ENCODE peak calls at places on chromosome 7, in nine cellular contexts. U, P, L, Q, N, I, T, A and V are unnamed samples. For H3K4me1 and H3K36me3, the result is how much of the 10 kb centered on the place peaks cover.

GRCh38 chr7:158576050-158576762 is 11.4 kb downstream of the PTPRN2 start:
- DNase-seq in L (no peak), N (no peak), I (no peak), A (no peak), T (no peak), P (no peak), U (no peak), Q (no peak), V (no peak)

GRCh38 chr7:15977663-15978062 is 291.2 kb upstream of the MEOX2 start:
- DNase-seq in A (no peak), P (peak), Q (no peak), L (no peak), T (no peak), U (no peak), N (peak), I (peak), V (no peak)

GRCh38 chr7:18040196-18040595 is 12.6 kb upstream of the PRPS1L1 start:
- DNase-seq in P (peak), U (no peak), N (peak), T (no peak), Q (no peak), L (no peak), I (peak), A (no peak), V (no peak)

GRCh38 chr7:133837248-133837647 is 289.9 kb upstream of the LRGUK start:
- DNase-seq in N (no peak), Q (no peak), U (no peak), T (no peak), L (no peak), A (peak), I (no peak), P (no peak), V (no peak)

GRCh38 chr7:75638607-75639070 is 100.1 kb downstream of the HIP1 start:
- DNase-seq in T (peak), U (peak), A (peak), I (peak), N (peak), L (peak), P (no peak), Q (peak), V (no peak)

GRCh38 chr7:90262438-90262837 is 17.5 kb downstream of the CFAP69 start:
- DNase-seq in Q (no peak), N (peak), U (no peak), A (peak), P (no peak), T (no peak), L (no peak), I (peak), V (no peak)

GRCh38 chr7:79407351-79407750 is 46.1 kb downstream of the MAGI2 start:
- DNase-seq in L (no peak), P (no peak), A (no peak), T (no peak), I (no peak), N (no peak), Q (no peak), U (no peak), V (no peak)

GRCh38 chr7:102275123-102275703 is 11.5 kb upstream of the SH2B2 start:
- DNase-seq in A (no peak), L (no peak), T (no peak), U (no peak), P (no peak), I (no peak), N (no peak), Q (no peak), V (no peak)

GRCh38 chr7:86942995-86943394 is 116.5 kb downstream of the ELAPOR2 start:
- DNase-seq in P (no peak), Q (no peak), N (no peak), U (no peak), I (no peak), A (no peak), T (no peak), L (no peak), V (no peak)

GRCh38 chr7:2032030-2032875 is 200.5 kb downstream of the MAD1L1 start:
- DNase-seq in P (peak), L (no peak), T (peak), A (peak), U (no peak), N (peak), Q (peak), I (peak), V (no peak)
- H3K27ac ChIP-seq in P (no peak), L (no peak), T (no peak), A (peak), U (no peak), N (no peak), Q (no peak), I (no peak), V (no peak)

GRCh38 chr7:148711191-148712102 is 12.7 kb downstream of the CUL1 start:
- DNase-seq in Q (no peak), U (no peak), N (no peak), A (no peak), I (no peak), P (no peak), T (no peak), L (no peak), V (no peak)
- H3K4me1 ChIP-seq in Q (under half), U (under half), N (under half), A (under half), I (under half), P (under half), T (under half), L (under half), V (under half)

DNA sequence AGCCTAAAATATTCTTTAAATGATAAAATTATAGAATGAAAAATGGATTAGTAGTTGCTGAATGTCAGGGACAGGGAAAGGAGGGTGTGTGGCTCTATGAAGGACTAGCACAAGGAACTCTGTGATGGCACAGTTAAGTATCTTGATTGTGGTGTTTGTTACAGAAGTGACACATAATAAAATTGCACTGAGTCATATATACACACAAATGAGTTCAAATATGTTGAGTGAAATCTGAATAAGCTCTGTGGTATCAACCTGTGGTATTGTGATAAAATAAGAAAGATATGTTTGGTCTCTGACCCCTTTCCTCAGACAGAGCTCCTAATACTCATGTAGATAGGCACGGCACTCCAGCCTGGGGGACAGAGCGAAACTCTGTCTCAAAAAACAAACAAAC is 181.5 kb upstream of the TRIM24 start:
- DNase-seq in L (no peak), P (peak), A (no peak), U (no peak), I (no peak), Q (no peak), T (no peak), N (no peak), V (no peak)
- H3K36me3 ChIP-seq in L (under half), P (under half), A (under half), U (under half), I (under half), Q (under half), T (under half), N (under half), V (under half)

GRCh38 chr7:99499356-99499712 is 747 bp downstream of the ZNF394 start:
- DNase-seq in U (no peak), A (no peak), L (no peak), I (no peak), Q (no peak), T (no peak), P (peak), N (peak), V (no peak)

GRCh38 chr7:99500637-99501009 is 542 bp upstream of the ZNF394 start:
- DNase-seq in I (no peak), A (no peak), L (no peak), Q (no peak), P (no peak), T (peak), U (no peak), N (no peak), V (no peak)

GRCh38 chr7:99499713-99500636 is at the start of gene ZNF394:
- DNase-seq in T (peak), U (peak), I (peak), L (peak), N (peak), Q (peak), P (peak), A (peak), V (peak)

GRCh38 chr7:99497771-99498545 is 2.1 kb downstream of the ZNF394 start:
- DNase-seq in Q (no peak), N (no peak), U (no peak), L (no peak), I (no peak), P (no peak), A (no peak), T (no peak), V (no peak)

DNA sequence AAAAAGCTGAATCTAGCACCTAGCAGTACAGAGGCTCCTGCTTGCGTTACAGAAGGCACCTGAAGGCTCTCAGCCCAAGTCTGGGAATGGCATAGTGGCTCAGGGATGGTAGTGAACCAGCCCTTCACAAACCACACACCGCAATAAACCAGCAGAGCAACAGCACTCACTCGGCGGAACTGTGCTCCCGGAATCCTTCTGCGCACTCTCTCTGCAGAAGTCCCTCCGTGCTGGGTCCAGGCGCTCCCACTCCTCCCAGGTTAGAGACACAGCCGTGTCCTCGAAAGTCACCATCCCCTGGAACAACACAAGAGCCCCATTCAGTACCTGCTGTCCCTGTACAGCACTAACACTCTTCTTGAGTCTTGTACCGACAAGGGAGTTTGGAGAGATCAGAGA is 1.5 kb downstream of the ZNF394 start:
- DNase-seq in P (no peak), U (no peak), L (no peak), I (no peak), A (peak), T (no peak), N (peak), Q (no peak), V (no peak)
- H3K27ac ChIP-seq in P (no peak), U (no peak), L (no peak), I (peak), A (no peak), T (no peak), N (peak), Q (no peak), V (no peak)

GRCh38 chr7:135971366-135971725 is 5.8 kb downstream of the MTPN start:
- DNase-seq in I (no peak), N (no peak), L (no peak), P (no peak), A (no peak), U (no peak), T (no peak), Q (no peak), V (no peak)
- H3K4me1 ChIP-seq in I (under half), N (under half), L (under half), P (under half), A (under half), U (under half), T (under half), Q (under half), V (under half)

GRCh38 chr7:142636751-142637150 is 112.5 kb upstream of the PRSS1 start:
- DNase-seq in U (no peak), L (no peak), T (no peak), A (no peak), P (no peak), Q (no peak), I (no peak), N (no peak), V (no peak)

GRCh38 chr7:142638581-142638980 is 110.7 kb upstream of the PRSS1 start:
- DNase-seq in I (no peak), N (no peak), P (no peak), L (no peak), T (no peak), U (no peak), Q (no peak), A (no peak), V (no peak)

GRCh38 chr7:142642316-142642715 is 107.0 kb upstream of the PRSS1 start:
- DNase-seq in Q (no peak), L (no peak), T (no peak), U (no peak), I (no peak), N (no peak), A (no peak), P (no peak), V (no peak)

GRCh38 chr7:142632291-142633134 is 116.8 kb upstream of the PRSS1 start:
- DNase-seq in U (no peak), P (peak), N (peak), A (peak), Q (peak), I (peak), T (no peak), L (peak), V (peak)

DNA sequence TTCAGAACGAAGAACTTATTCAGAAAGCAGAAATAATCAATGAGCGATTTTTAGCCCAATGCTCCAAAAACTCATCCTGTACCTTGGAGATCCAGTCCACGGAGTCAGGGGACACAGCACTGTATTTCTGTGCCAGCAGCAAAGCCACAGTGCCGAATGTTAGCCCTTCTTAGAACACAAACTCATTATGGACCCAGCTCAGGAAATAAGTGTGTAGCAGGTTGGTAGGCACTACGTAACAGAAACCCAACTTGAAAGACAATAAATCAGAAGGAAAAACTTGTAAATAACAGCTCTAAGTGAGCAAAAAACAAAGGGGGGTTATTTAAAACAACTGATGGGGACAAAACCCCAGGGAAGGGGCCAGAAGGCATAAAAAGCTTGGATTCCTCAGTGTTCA is 112.0 kb upstream of the PRSS1 start:
- DNase-seq in T (no peak), L (no peak), A (no peak), U (no peak), Q (no peak), P (no peak), I (no peak), N (no peak), V (no peak)
- H3K36me3 ChIP-seq in T (under half), L (under half), A (under half), U (under half), Q (under half), P (under half), I (under half), N (under half), V (under half)